ENCODE peak calls at places on chromosomes 7 and 10, in seven cellular contexts. One of them, this sample, is unnamed.
A peak's percentile ranks its signal among the peaks of the same experiment; 100 is the strongest.

GRCh38 chr7:29398011-29398410 is 165.6 kb upstream of the PRR15 start:
- DNase-seq in posterior cingulate gyrus: no peak
- DNase-seq in gastrocnemius medialis: no peak
- DNase-seq in ecto neural progenitor cell: no peak
- DNase-seq in skeletal muscle cell: no peak
- DNase-seq in Peyer's patch: no peak
- DNase-seq in lung microvascular endothelial cell: no peak
- DNase-seq in this sample: no peak

GRCh38 chr10:117071293-117072050 is 66.5 kb upstream of the SHTN1 start:
- DNase-seq in posterior cingulate gyrus: no peak
- DNase-seq in gastrocnemius medialis: no peak
- DNase-seq in ecto neural progenitor cell: no peak
- DNase-seq in skeletal muscle cell: no peak
- DNase-seq in Peyer's patch: no peak
- DNase-seq in lung microvascular endothelial cell: no peak
- DNase-seq in this sample: no peak

GRCh38 chr7:102044984-102045673 is 227.7 kb downstream of the CUX1 start:
- DNase-seq in posterior cingulate gyrus: peak; percentile 69
- DNase-seq in gastrocnemius medialis: peak; percentile 40
- DNase-seq in ecto neural progenitor cell: no peak
- DNase-seq in skeletal muscle cell: peak; percentile 89
- DNase-seq in Peyer's patch: no peak
- DNase-seq in lung microvascular endothelial cell: peak; percentile 70
- DNase-seq in this sample: no peak

GRCh38 chr7:45242698-45243097 is 85.1 kb downstream of the RAMP3 start:
- DNase-seq in posterior cingulate gyrus: no peak
- DNase-seq in gastrocnemius medialis: no peak
- DNase-seq in ecto neural progenitor cell: no peak
- DNase-seq in skeletal muscle cell: no peak
- DNase-seq in Peyer's patch: no peak
- DNase-seq in lung microvascular endothelial cell: no peak
- DNase-seq in this sample: no peak

GRCh38 chr10:70459061-70459770 is 17.7 kb upstream of the NODAL start:
- DNase-seq in posterior cingulate gyrus: no peak
- DNase-seq in gastrocnemius medialis: no peak
- DNase-seq in ecto neural progenitor cell: no peak
- DNase-seq in skeletal muscle cell: no peak
- DNase-seq in Peyer's patch: no peak
- DNase-seq in lung microvascular endothelial cell: no peak
- DNase-seq in this sample: no peak

GRCh38 chr7:31192996-31193395 is 140.9 kb downstream of the ADCYAP1R1 start:
- DNase-seq in posterior cingulate gyrus: peak; percentile 72
- DNase-seq in gastrocnemius medialis: no peak
- DNase-seq in ecto neural progenitor cell: peak; percentile 88
- DNase-seq in skeletal muscle cell: no peak
- DNase-seq in Peyer's patch: peak; percentile 56
- DNase-seq in lung microvascular endothelial cell: peak; percentile 34
- DNase-seq in this sample: no peak

GRCh38 chr7:69457912-69458491 is 140.3 kb upstream of the AUTS2 start:
- DNase-seq in posterior cingulate gyrus: no peak
- DNase-seq in gastrocnemius medialis: peak; percentile 17
- DNase-seq in ecto neural progenitor cell: peak; percentile 52
- DNase-seq in skeletal muscle cell: peak; percentile 32
- DNase-seq in Peyer's patch: no peak
- DNase-seq in lung microvascular endothelial cell: peak; percentile 45
- DNase-seq in this sample: no peak

GRCh38 chr7:78019457-78020130 is 221.0 kb downstream of the PHTF2 start:
- DNase-seq in posterior cingulate gyrus: peak; percentile 82
- DNase-seq in gastrocnemius medialis: peak; percentile 87
- DNase-seq in ecto neural progenitor cell: peak; percentile 84
- DNase-seq in skeletal muscle cell: peak; percentile 30
- DNase-seq in Peyer's patch: peak; percentile 95
- DNase-seq in lung microvascular endothelial cell: peak; percentile 74
- DNase-seq in this sample: peak; percentile 23

GRCh38 chr10:58512470-58513188 is at the start of gene BICC1:
- DNase-seq in posterior cingulate gyrus: peak; percentile 57
- DNase-seq in gastrocnemius medialis: peak; percentile 32
- DNase-seq in ecto neural progenitor cell: peak; percentile 75
- DNase-seq in skeletal muscle cell: no peak
- DNase-seq in Peyer's patch: peak; percentile 45
- DNase-seq in lung microvascular endothelial cell: peak; percentile 25
- DNase-seq in this sample: no peak

GRCh38 chr10:11898372-11899066 is 75.4 kb downstream of the PROSER2 start:
- DNase-seq in posterior cingulate gyrus: no peak
- DNase-seq in gastrocnemius medialis: no peak
- DNase-seq in ecto neural progenitor cell: no peak
- DNase-seq in skeletal muscle cell: peak; percentile 25
- DNase-seq in Peyer's patch: no peak
- DNase-seq in lung microvascular endothelial cell: peak; percentile 24
- DNase-seq in this sample: no peak

GRCh38 chr10:11440250-11441150 is 170.9 kb downstream of the USP6NL start:
- DNase-seq in posterior cingulate gyrus: no peak
- DNase-seq in gastrocnemius medialis: no peak
- DNase-seq in ecto neural progenitor cell: peak; percentile 24
- DNase-seq in skeletal muscle cell: no peak
- DNase-seq in Peyer's patch: no peak
- DNase-seq in lung microvascular endothelial cell: no peak
- DNase-seq in this sample: no peak

GRCh38 chr7:30276203-30276900 is 8.0 kb upstream of the ZNRF2 start:
- DNase-seq in posterior cingulate gyrus: peak; percentile 59
- DNase-seq in gastrocnemius medialis: no peak
- DNase-seq in ecto neural progenitor cell: peak; percentile 62
- DNase-seq in skeletal muscle cell: no peak
- DNase-seq in Peyer's patch: peak; percentile 69
- DNase-seq in lung microvascular endothelial cell: peak; percentile 60
- DNase-seq in this sample: peak; percentile 14